ENCODE peak calls at places on chromosome 3, in five cellular contexts. J is stimulated activated naive CD8-positive, alpha-beta T cell treated with anti-CD3 and anti-CD28 coated beads, Interleukin-15, amount 100 ng/mL, for 72 hours; Z is RWPE2; K is CD4-positive, CD25-positive, alpha-beta regulatory T cell; N is Right ventricle myocardium inferior. H is an unnamed sample.

GRCh38 chr3:109331692-109332091 is 5.7 kb downstream of the DPPA4 start:
- ATAC-seq in J (no peak), Z (no peak), K (no peak), N (no peak), H (no peak)

GRCh38 chr3:16516695-16517481 is 3.4 kb upstream of the RFTN1 start:
- ATAC-seq in J (peak; percentile 17), Z (peak; percentile 49), K (peak; percentile 8), N (no peak), H (peak; percentile 32)

GRCh38 chr3:51306093-51306492 is 79.0 kb upstream of the MANF start:
- ATAC-seq in J (no peak), Z (no peak), K (no peak), N (no peak), H (no peak)

GRCh38 chr3:58193682-58194407 is 16.9 kb downstream of the DNASE1L3 start:
- ATAC-seq in J (no peak), Z (no peak), K (no peak), N (no peak), H (no peak)

GRCh38 chr3:67941433-67942030 is 287.1 kb upstream of the SUCLG2 start:
- ATAC-seq in J (no peak), Z (no peak), K (no peak), N (no peak), H (no peak)

GRCh38 chr3:71077070-71077469 is 506.5 kb downstream of the FOXP1 start:
- ATAC-seq in J (no peak), Z (no peak), K (no peak), N (no peak), H (no peak)

GRCh38 chr3:16050641-16051467 is 123.6 kb upstream of the GALNT15 start:
- ATAC-seq in J (no peak), Z (no peak), K (no peak), N (peak; percentile 51), H (peak; percentile 60)

GRCh38 chr3:195086885-195087284 is 184.1 kb downstream of the XXYLT1 start:
- ATAC-seq in J (no peak), Z (no peak), K (no peak), N (no peak), H (no peak)

GRCh38 chr3:158560979-158561378 is 10.0 kb upstream of the MLF1 start:
- ATAC-seq in J (no peak), Z (no peak), K (no peak), N (no peak), H (no peak)

GRCh38 chr3:190387578-190388213 is at the start of gene CLDN16:
- ATAC-seq in J (no peak), Z (no peak), K (no peak), N (no peak), H (no peak)

GRCh38 chr3:120567370-120568197 is 28.6 kb upstream of the NDUFB4 start:
- ATAC-seq in J (peak; percentile 58), Z (peak; percentile 70), K (peak; percentile 48), N (peak; percentile 76), H (peak; percentile 70)

GRCh38 chr3:113712129-113712528 is 15.7 kb upstream of the USF3 start:
- ATAC-seq in J (no peak), Z (peak; percentile 72), K (no peak), N (no peak), H (no peak)

GRCh38 chr3:178182337-178182761 is 353.9 kb upstream of the KCNMB2 start:
- ATAC-seq in J (no peak), Z (no peak), K (no peak), N (peak; percentile 20), H (no peak)

GRCh38 chr3:57063027-57063426 is 2.6 kb downstream of the SPATA12 start:
- ATAC-seq in J (no peak), Z (no peak), K (no peak), N (no peak), H (no peak)

GRCh38 chr3:190322604-190323240 is 476 bp upstream of the CLDN1 start:
- ATAC-seq in J (no peak), Z (no peak), K (no peak), N (peak; percentile 39), H (no peak)

GRCh38 chr3:42229942-42230688 is 35.9 kb downstream of the CCK start:
- ATAC-seq in J (no peak), Z (peak; percentile 63), K (no peak), N (no peak), H (no peak)

GRCh38 chr3:188400494-188401243 is 246.7 kb downstream of the LPP start:
- ATAC-seq in J (peak; percentile 91), Z (no peak), K (peak; percentile 53), N (no peak), H (no peak)

GRCh38 chr3:32869513-32870047 is 51.8 kb downstream of the TRIM71 start:
- ATAC-seq in J (no peak), Z (no peak), K (no peak), N (no peak), H (no peak)

GRCh38 chr3:86895202-86895601 is 95.7 kb downstream of the VGLL3 start:
- ATAC-seq in J (no peak), Z (no peak), K (no peak), N (no peak), H (no peak)

GRCh38 chr3:176416870-176417269 is 780.4 kb downstream of the TBL1XR1 start:
- ATAC-seq in J (no peak), Z (no peak), K (no peak), N (no peak), H (no peak)

GRCh38 chr3:39937315-39937714 is 127.9 kb downstream of the MYRIP start:
- ATAC-seq in J (no peak), Z (no peak), K (no peak), N (peak; percentile 89), H (no peak)

GRCh38 chr3:24601500-24601899 is 106.8 kb upstream of the THRB start:
- ATAC-seq in J (no peak), Z (no peak), K (no peak), N (no peak), H (peak; percentile 52)

GRCh38 chr3:111012388-111013248 is 59.0 kb upstream of the NECTIN3 start:
- ATAC-seq in J (peak; percentile 61), Z (peak; percentile 61), K (no peak), N (no peak), H (peak; percentile 36)

GRCh38 chr3:40240921-40241320 is 68.6 kb upstream of the EIF1B start:
- ATAC-seq in J (no peak), Z (no peak), K (no peak), N (no peak), H (no peak)

GRCh38 chr3:149473314-149473990 is 1.0 kb upstream of the TM4SF4 start:
- ATAC-seq in J (no peak), Z (peak; percentile 98), K (no peak), N (no peak), H (peak; percentile 61)

GRCh38 chr3:187639912-187640822 is 30.0 kb downstream of the SST start:
- ATAC-seq in J (no peak), Z (no peak), K (no peak), N (peak; percentile 54), H (no peak)

GRCh38 chr3:107487490-107487889 is 35.3 kb upstream of the BBX start:
- ATAC-seq in J (peak; percentile 74), Z (no peak), K (no peak), N (no peak), H (no peak)

GRCh38 chr3:72520690-72521308 is 327.4 kb downstream of the SHQ1 start:
- ATAC-seq in J (peak; percentile 99), Z (peak; percentile 97), K (no peak), N (no peak), H (no peak)

GRCh38 chr3:178059836-178060235 is 476.4 kb upstream of the KCNMB2 start:
- ATAC-seq in J (no peak), Z (no peak), K (no peak), N (no peak), H (no peak)

GRCh38 chr3:194500198-194500597 is 13.4 kb upstream of the ATP13A3 start:
- ATAC-seq in J (no peak), Z (no peak), K (no peak), N (no peak), H (no peak)

GRCh38 chr3:134353831-134354611 is 20.2 kb downstream of the AMOTL2 start:
- ATAC-seq in J (no peak), Z (peak; percentile 7), K (peak; percentile 8), N (no peak), H (no peak)

GRCh38 chr3:174162550-174162949 is 696.6 kb upstream of the NAALADL2 start:
- ATAC-seq in J (no peak), Z (no peak), K (no peak), N (no peak), H (no peak)

GRCh38 chr3:54225841-54226528 is 103.6 kb downstream of the CACNA2D3 start:
- ATAC-seq in J (no peak), Z (no peak), K (no peak), N (peak; percentile 83), H (no peak)

GRCh38 chr3:13647314-13648059 is 98.6 kb downstream of the FBLN2 start:
- ATAC-seq in J (peak; percentile 58), Z (peak; percentile 28), K (no peak), N (no peak), H (peak; percentile 46)

GRCh38 chr3:117393119-117393518 is 683.5 kb downstream of the TUSC7 start:
- ATAC-seq in J (no peak), Z (no peak), K (no peak), N (no peak), H (no peak)

GRCh38 chr3:138494607-138494929 is 60.2 kb downstream of the ESYT3 start:
- ATAC-seq in J (no peak), Z (no peak), K (no peak), N (no peak), H (no peak)

GRCh38 chr3:149373235-149374125 is 4.0 kb downstream of the TM4SF1 start:
- ATAC-seq in J (no peak), Z (peak; percentile 5), K (no peak), N (no peak), H (no peak)

H was measured in gastroesophageal sphincter.